ENCODE peak calls at places on chromosomes 6 and 20, in eight cellular contexts. D is uterus, Q is HCT116, Z is foreskin fibroblast, T is esophagus squamous epithelium, X is adrenal gland, L is progenitor cell of endocrine pancreas, V is left lung. A is an unnamed sample.

GRCh38 chr6:55869731-55870130 is 5.7 kb downstream of the BMP5 start:
- DNase-seq in D (no peak), Q (no peak), Z (no peak), T (no peak), X (no peak), L (no peak), V (no peak), A (no peak)

GRCh38 chr6:45786243-45786795 is 229.3 kb downstream of the CLIC5 start:
- DNase-seq in D (no peak), Q (no peak), Z (no peak), T (no peak), X (no peak), L (no peak), V (no peak), A (no peak)

GRCh38 chr6:167907837-167908681 is 81.3 kb downstream of the AFDN start:
- DNase-seq in D (no peak), Q (peak; percentile 18), Z (no peak), T (no peak), X (peak; percentile 27), L (no peak), V (no peak), A (peak; percentile 23)

GRCh38 chr20:8616792-8617191 is 452.1 kb upstream of the PLCB4 start:
- DNase-seq in D (no peak), Q (no peak), Z (peak; percentile 22), T (no peak), X (no peak), L (no peak), V (no peak), A (no peak)

GRCh38 chr6:148179786-148180185 is 162.9 kb upstream of the SASH1 start:
- DNase-seq in D (no peak), Q (peak; percentile 10), Z (peak; percentile 26), T (no peak), X (no peak), L (no peak), V (no peak), A (no peak)

GRCh38 chr6:165889636-165890403 is 226.8 kb upstream of the PDE10A start:
- DNase-seq in D (no peak), Q (peak; percentile 13), Z (no peak), T (no peak), X (peak; percentile 53), L (no peak), V (no peak), A (no peak)

GRCh38 chr6:52399511-52400315 is 20.4 kb upstream of the EFHC1 start:
- DNase-seq in D (no peak), Q (no peak), Z (peak; percentile 42), T (no peak), X (peak; percentile 45), L (no peak), V (no peak), A (peak; percentile 57)

GRCh38 chr20:32600681-32601237 is 15.6 kb upstream of the NOL4L start:
- DNase-seq in D (no peak), Q (no peak), Z (no peak), T (no peak), X (no peak), L (no peak), V (no peak), A (peak; percentile 12)

GRCh38 chr6:9504191-9504590 is 910.7 kb downstream of the TFAP2A start:
- DNase-seq in D (no peak), Q (no peak), Z (no peak), T (no peak), X (no peak), L (no peak), V (no peak), A (no peak)

DNA sequence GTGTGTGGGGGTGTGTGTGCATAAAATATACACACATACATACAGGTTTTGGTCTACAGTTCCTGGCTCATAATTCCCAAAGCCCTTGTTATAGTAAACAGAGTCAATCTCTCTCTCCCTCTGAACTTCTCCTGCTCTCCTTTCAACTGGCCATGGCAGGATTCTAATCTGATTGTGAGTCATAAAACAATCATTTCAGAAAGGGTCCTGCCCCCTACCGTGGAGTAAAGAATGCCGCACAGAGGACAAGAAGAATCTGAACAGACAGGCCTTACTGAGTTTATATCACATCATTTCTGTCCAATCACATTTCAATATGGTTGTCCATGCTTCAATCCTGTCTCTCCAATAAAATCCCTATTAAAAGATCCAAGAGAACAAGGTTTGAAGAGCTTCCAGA is 416.9 kb downstream of the FRK start:
- DNase-seq in D (no peak), Q (peak; percentile 13), Z (peak; percentile 25), T (no peak), X (no peak), L (no peak), V (no peak), A (peak; percentile 1)
- TF ChIP-seq CTCF in D (no peak), Q (peak; percentile 16), Z (peak; percentile 23), T (no peak), X (no peak), L (peak; percentile 35), V (no peak), A (peak; percentile 17)

DNA sequence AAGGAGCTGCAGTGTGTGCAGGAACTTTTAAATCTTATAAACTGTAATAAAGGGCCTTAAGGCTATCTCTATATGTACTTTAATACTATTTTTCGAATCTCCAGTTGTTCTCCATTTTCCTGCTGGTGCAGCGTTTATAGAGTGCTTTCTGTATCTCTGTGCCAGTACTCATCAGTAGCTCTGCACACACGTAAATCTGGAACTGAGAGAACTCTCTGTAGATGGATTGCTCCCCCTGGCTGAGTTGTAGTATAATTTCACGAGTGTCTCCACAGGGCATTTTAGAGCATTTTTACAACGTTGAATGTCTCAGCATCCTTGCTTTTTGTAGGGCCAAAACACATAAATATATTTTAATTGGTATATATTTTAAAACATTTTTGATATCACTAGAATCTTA is 256.5 kb downstream of the TRDN start:
- DNase-seq in D (no peak), Q (no peak), Z (no peak), T (no peak), X (no peak), L (no peak), V (no peak), A (peak; percentile 18)
- TF ChIP-seq CTCF in D (no peak), Q (peak; percentile 29), Z (no peak), T (no peak), X (no peak), L (peak; percentile 56), V (no peak), A (peak; percentile 43)

DNA sequence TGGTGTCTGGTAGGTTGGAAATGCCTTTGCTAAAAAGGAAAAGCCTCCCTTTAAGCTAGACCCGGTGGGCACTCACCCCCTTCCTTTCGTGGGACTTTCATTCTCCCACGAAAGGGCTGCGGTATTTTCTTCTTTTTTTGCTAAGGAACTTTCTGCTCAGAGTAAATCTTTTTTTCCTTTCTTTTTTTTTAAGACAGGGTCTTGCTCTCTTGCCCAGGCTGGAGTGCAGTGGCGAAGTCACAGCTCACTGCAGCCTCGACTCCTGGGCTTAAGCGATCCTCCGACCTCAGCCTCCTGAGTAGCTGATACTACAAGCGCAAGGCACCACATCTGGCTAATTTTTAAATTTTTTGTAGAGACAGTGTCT is 4.0 kb downstream of the TP53TG5 start:
- DNase-seq in D (no peak), Q (no peak), Z (no peak), T (no peak), X (no peak), L (no peak), V (no peak), A (no peak)
- TF ChIP-seq CTCF in D (no peak), Q (no peak), Z (no peak), T (no peak), X (no peak), L (no peak), V (no peak), A (no peak)

GRCh38 chr6:157762636-157763035 is 60.4 kb upstream of the SNX9 start:
- DNase-seq in D (no peak), Q (no peak), Z (no peak), T (no peak), X (no peak), L (no peak), V (no peak), A (no peak)
- TF ChIP-seq CTCF in D (no peak), Q (peak; percentile 33), Z (no peak), T (no peak), X (no peak), L (no peak), V (no peak), A (peak; percentile 42)

GRCh38 chr6:152669894-152670293 is 27.8 kb upstream of the MYCT1 start:
- DNase-seq in D (no peak), Q (peak; percentile 33), Z (peak; percentile 3), T (no peak), X (no peak), L (no peak), V (no peak), A (no peak)
- TF ChIP-seq CTCF in D (peak; percentile 54), Q (peak; percentile 52), Z (peak; percentile 17), T (peak; percentile 16), X (peak; percentile 53), L (peak; percentile 49), V (peak; percentile 25), A (peak; percentile 67)

GRCh38 chr6:26170951-26171841 is 84.0 kb downstream of the HFE start:
- DNase-seq in D (no peak), Q (no peak), Z (no peak), T (no peak), X (no peak), L (no peak), V (no peak), A (no peak)
- TF ChIP-seq CTCF in D (no peak), Q (no peak), Z (no peak), T (no peak), X (no peak), L (no peak), V (no peak), A (no peak)

DNA sequence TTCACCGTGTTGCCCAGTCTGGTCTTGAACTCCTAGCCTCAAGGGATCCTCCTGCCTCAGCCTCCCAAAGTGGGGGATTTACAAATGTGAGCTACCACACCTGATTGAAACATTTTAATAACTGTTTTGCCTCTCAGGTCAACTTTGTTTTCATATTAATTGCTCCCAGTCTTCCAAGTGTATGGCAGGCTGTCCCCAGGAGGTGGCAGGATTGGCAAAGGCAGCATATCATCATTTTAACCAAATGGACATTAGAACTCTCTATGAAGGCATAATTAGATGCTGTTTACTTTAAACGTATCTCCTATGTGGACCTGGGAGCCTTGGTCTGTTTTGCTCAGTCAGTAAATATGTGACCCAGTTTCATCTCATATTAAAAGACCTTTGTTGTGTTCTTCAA is 59.2 kb upstream of the CSE1L start:
- DNase-seq in D (no peak), Q (no peak), Z (no peak), T (no peak), X (no peak), L (no peak), V (no peak), A (no peak)
- TF ChIP-seq CTCF in D (no peak), Q (peak; percentile 68), Z (peak; percentile 21), T (peak; percentile 10), X (peak; percentile 42), L (peak; percentile 43), V (no peak), A (peak; percentile 53)